ENCODE peak calls at places on chromosomes 5 and 9, in nine cellular contexts. One of them, this sample, is unnamed.

GRCh38 chr9:126366366-126367011 is 39.9 kb downstream of the MVB12B start:
- DNase-seq in right lobe of liver: no peak
- DNase-seq in A549: no peak
- DNase-seq in HepG2: no peak
- DNase-seq in uterus: no peak
- DNase-seq in esophagus squamous epithelium: no peak
- DNase-seq in Peyer's patch: no peak
- DNase-seq in lower leg skin: peak; percentile 70
- DNase-seq in body of pancreas: no peak
- DNase-seq in this sample: no peak

GRCh38 chr9:88991066-88992030 is at the start of gene S1PR3:
- DNase-seq in right lobe of liver: peak; percentile 69
- DNase-seq in A549: peak; percentile 53
- DNase-seq in HepG2: no peak
- DNase-seq in uterus: peak; percentile 70
- DNase-seq in esophagus squamous epithelium: no peak
- DNase-seq in Peyer's patch: no peak
- DNase-seq in lower leg skin: peak; percentile 90
- DNase-seq in body of pancreas: peak; percentile 62
- DNase-seq in this sample: peak; percentile 90

GRCh38 chr9:4318741-4319140 is 18.9 kb upstream of the GLIS3 start:
- DNase-seq in right lobe of liver: no peak
- DNase-seq in A549: no peak
- DNase-seq in HepG2: no peak
- DNase-seq in uterus: no peak
- DNase-seq in esophagus squamous epithelium: no peak
- DNase-seq in Peyer's patch: no peak
- DNase-seq in lower leg skin: no peak
- DNase-seq in body of pancreas: no peak
- DNase-seq in this sample: no peak

GRCh38 chr9:78292716-78293497 is 4.0 kb upstream of the PSAT1 start:
- DNase-seq in right lobe of liver: no peak
- DNase-seq in A549: no peak
- DNase-seq in HepG2: peak; percentile 62
- DNase-seq in uterus: no peak
- DNase-seq in esophagus squamous epithelium: no peak
- DNase-seq in Peyer's patch: no peak
- DNase-seq in lower leg skin: no peak
- DNase-seq in body of pancreas: no peak
- DNase-seq in this sample: no peak

GRCh38 chr9:15219511-15219910 is 87.5 kb downstream of the TTC39B start:
- DNase-seq in right lobe of liver: no peak
- DNase-seq in A549: no peak
- DNase-seq in HepG2: no peak
- DNase-seq in uterus: no peak
- DNase-seq in esophagus squamous epithelium: no peak
- DNase-seq in Peyer's patch: no peak
- DNase-seq in lower leg skin: no peak
- DNase-seq in body of pancreas: no peak
- DNase-seq in this sample: no peak

GRCh38 chr5:98741926-98742325 is 31.5 kb upstream of the RGMB start:
- DNase-seq in right lobe of liver: no peak
- DNase-seq in A549: no peak
- DNase-seq in HepG2: no peak
- DNase-seq in uterus: no peak
- DNase-seq in esophagus squamous epithelium: no peak
- DNase-seq in Peyer's patch: no peak
- DNase-seq in lower leg skin: no peak
- DNase-seq in body of pancreas: no peak
- DNase-seq in this sample: no peak

GRCh38 chr9:126756876-126757415 is 47.9 kb upstream of the ZBTB43 start:
- DNase-seq in right lobe of liver: no peak
- DNase-seq in A549: no peak
- DNase-seq in HepG2: no peak
- DNase-seq in uterus: no peak
- DNase-seq in esophagus squamous epithelium: no peak
- DNase-seq in Peyer's patch: no peak
- DNase-seq in lower leg skin: peak; percentile 76
- DNase-seq in body of pancreas: no peak
- DNase-seq in this sample: no peak

GRCh38 chr9:32351845-32352244 is 32.6 kb upstream of the ACO1 start:
- DNase-seq in right lobe of liver: no peak
- DNase-seq in A549: peak; percentile 24
- DNase-seq in HepG2: no peak
- DNase-seq in uterus: no peak
- DNase-seq in esophagus squamous epithelium: no peak
- DNase-seq in Peyer's patch: no peak
- DNase-seq in lower leg skin: no peak
- DNase-seq in body of pancreas: no peak
- DNase-seq in this sample: no peak

GRCh38 chr5:27328480-27328879 is 290.1 kb upstream of the CDH9 start:
- DNase-seq in right lobe of liver: no peak
- DNase-seq in A549: peak; percentile 33
- DNase-seq in HepG2: peak; percentile 2
- DNase-seq in uterus: no peak
- DNase-seq in esophagus squamous epithelium: no peak
- DNase-seq in Peyer's patch: no peak
- DNase-seq in lower leg skin: no peak
- DNase-seq in body of pancreas: no peak
- DNase-seq in this sample: no peak

GRCh38 chr5:120465281-120465961 is 1.3 kb downstream of the PRR16 start:
- DNase-seq in right lobe of liver: peak; percentile 35
- DNase-seq in A549: no peak
- DNase-seq in HepG2: no peak
- DNase-seq in uterus: peak; percentile 69
- DNase-seq in esophagus squamous epithelium: no peak
- DNase-seq in Peyer's patch: peak; percentile 45
- DNase-seq in lower leg skin: peak; percentile 90
- DNase-seq in body of pancreas: peak; percentile 15
- DNase-seq in this sample: no peak

GRCh38 chr5:50663636-50664035 is 2.8 kb upstream of the PARP8 start:
- DNase-seq in right lobe of liver: no peak
- DNase-seq in A549: no peak
- DNase-seq in HepG2: no peak
- DNase-seq in uterus: no peak
- DNase-seq in esophagus squamous epithelium: no peak
- DNase-seq in Peyer's patch: no peak
- DNase-seq in lower leg skin: peak; percentile 88
- DNase-seq in body of pancreas: peak; percentile 37
- DNase-seq in this sample: no peak

GRCh38 chr9:90815183-90815943 is 13.7 kb downstream of the SYK start:
- DNase-seq in right lobe of liver: peak; percentile 58
- DNase-seq in A549: no peak
- DNase-seq in HepG2: no peak
- DNase-seq in uterus: no peak
- DNase-seq in esophagus squamous epithelium: no peak
- DNase-seq in Peyer's patch: no peak
- DNase-seq in lower leg skin: no peak
- DNase-seq in body of pancreas: peak; percentile 27
- DNase-seq in this sample: no peak

GRCh38 chr9:108786756-108787663 is 68.8 kb downstream of the ACTL7B start:
- DNase-seq in right lobe of liver: no peak
- DNase-seq in A549: peak; percentile 25
- DNase-seq in HepG2: no peak
- DNase-seq in uterus: no peak
- DNase-seq in esophagus squamous epithelium: no peak
- DNase-seq in Peyer's patch: no peak
- DNase-seq in lower leg skin: no peak
- DNase-seq in body of pancreas: peak; percentile 34
- DNase-seq in this sample: no peak

GRCh38 chr9:75039804-75040203 is 11.7 kb upstream of the CARNMT1 start:
- DNase-seq in right lobe of liver: no peak
- DNase-seq in A549: no peak
- DNase-seq in HepG2: no peak
- DNase-seq in uterus: no peak
- DNase-seq in esophagus squamous epithelium: no peak
- DNase-seq in Peyer's patch: no peak
- DNase-seq in lower leg skin: no peak
- DNase-seq in body of pancreas: no peak
- DNase-seq in this sample: no peak

GRCh38 chr5:157665467-157666085 is 5.8 kb upstream of the C5orf52 start:
- DNase-seq in right lobe of liver: no peak
- DNase-seq in A549: peak; percentile 62
- DNase-seq in HepG2: peak; percentile 12
- DNase-seq in uterus: no peak
- DNase-seq in esophagus squamous epithelium: no peak
- DNase-seq in Peyer's patch: no peak
- DNase-seq in lower leg skin: no peak
- DNase-seq in body of pancreas: peak; percentile 30
- DNase-seq in this sample: no peak

GRCh38 chr5:91641730-91642350 is 258.7 kb upstream of the ARRDC3 start:
- DNase-seq in right lobe of liver: no peak
- DNase-seq in A549: peak; percentile 42
- DNase-seq in HepG2: peak; percentile 31
- DNase-seq in uterus: no peak
- DNase-seq in esophagus squamous epithelium: no peak
- DNase-seq in Peyer's patch: no peak
- DNase-seq in lower leg skin: no peak
- DNase-seq in body of pancreas: no peak
- DNase-seq in this sample: no peak
- TF ChIP-seq CTCF in right lobe of liver: peak; percentile 64
- TF ChIP-seq CTCF in A549: peak; percentile 78
- TF ChIP-seq CTCF in HepG2: peak; percentile 42
- TF ChIP-seq CTCF in uterus: peak; percentile 8
- TF ChIP-seq CTCF in esophagus squamous epithelium: no peak
- TF ChIP-seq CTCF in Peyer's patch: peak; percentile 33
- TF ChIP-seq CTCF in lower leg skin: no peak
- TF ChIP-seq CTCF in body of pancreas: peak; percentile 49
- TF ChIP-seq CTCF in this sample: peak; percentile 16

DNA sequence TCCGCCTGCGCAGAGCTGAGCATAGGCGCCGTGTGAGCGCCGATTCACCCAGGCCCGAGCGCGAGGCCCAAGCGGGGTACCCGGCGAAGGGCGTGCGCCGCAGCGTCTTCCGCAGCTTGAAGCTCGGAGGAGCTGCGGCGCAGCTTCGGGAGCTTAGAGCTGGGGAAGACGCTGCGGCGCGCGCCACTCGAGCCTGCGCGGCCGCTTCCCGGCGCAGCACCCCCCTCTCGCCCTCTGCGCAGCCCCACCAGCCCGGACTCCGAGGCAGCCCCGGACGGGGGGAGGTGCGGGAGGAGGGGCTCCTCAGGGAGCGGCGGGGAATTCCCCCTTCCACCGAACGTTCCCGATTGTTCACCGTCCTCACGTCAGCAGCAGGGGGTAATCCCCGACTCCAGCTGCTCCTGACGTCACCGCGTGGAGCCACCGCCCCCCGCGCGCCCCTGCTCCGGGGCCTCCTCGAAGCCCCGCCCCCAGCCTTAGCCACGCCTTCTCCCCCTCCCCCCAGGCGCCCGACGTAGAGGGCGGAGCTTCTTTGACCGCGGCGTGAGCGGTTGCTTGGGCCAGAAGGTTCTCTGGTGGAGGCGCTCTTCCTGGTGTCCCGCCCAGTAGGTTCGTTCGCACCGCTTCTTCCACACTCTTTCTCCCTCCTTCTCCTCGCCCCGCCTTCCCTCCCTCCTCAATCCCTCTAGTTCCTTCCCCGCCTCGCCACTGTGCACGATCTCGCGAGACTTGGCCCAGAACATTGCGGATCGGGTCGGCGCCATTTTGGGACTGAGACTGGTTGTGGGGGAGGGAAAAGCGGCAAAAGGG is at the start of gene GPBP1:
- DNase-seq in right lobe of liver: peak; percentile 99
- DNase-seq in A549: peak; percentile 99
- DNase-seq in HepG2: peak; percentile 96
- DNase-seq in uterus: peak; percentile 100
- DNase-seq in esophagus squamous epithelium: peak; percentile 90
- DNase-seq in Peyer's patch: peak; percentile 99
- DNase-seq in lower leg skin: peak; percentile 100
- DNase-seq in body of pancreas: peak; percentile 99
- DNase-seq in this sample: peak; percentile 100
- TF ChIP-seq POLR2A in right lobe of liver: peak; percentile 71
- TF ChIP-seq POLR2A in A549: peak; percentile 35
- TF ChIP-seq POLR2A in HepG2: peak; percentile 79
- TF ChIP-seq POLR2A in uterus: peak; percentile 92
- TF ChIP-seq POLR2A in esophagus squamous epithelium: peak; percentile 85
- TF ChIP-seq POLR2A in Peyer's patch: peak; percentile 74
- TF ChIP-seq POLR2A in lower leg skin: no peak
- TF ChIP-seq POLR2A in body of pancreas: peak; percentile 73
- TF ChIP-seq POLR2A in this sample: peak; percentile 90

GRCh38 chr5:94503677-94504076 is 114.7 kb downstream of the KIAA0825 start:
- DNase-seq in right lobe of liver: no peak
- DNase-seq in A549: no peak
- DNase-seq in HepG2: no peak
- DNase-seq in uterus: no peak
- DNase-seq in esophagus squamous epithelium: no peak
- DNase-seq in Peyer's patch: no peak
- DNase-seq in lower leg skin: no peak
- DNase-seq in body of pancreas: no peak
- DNase-seq in this sample: no peak
- H3K4me3 ChIP-seq in right lobe of liver: no peak overlapping the region
- H3K4me3 ChIP-seq in A549: no peak overlapping the region
- H3K4me3 ChIP-seq in HepG2: no peak overlapping the region
- H3K4me3 ChIP-seq in uterus: no peak overlapping the region
- H3K4me3 ChIP-seq in esophagus squamous epithelium: no peak overlapping the region
- H3K4me3 ChIP-seq in Peyer's patch: no peak overlapping the region
- H3K4me3 ChIP-seq in lower leg skin: no peak overlapping the region
- H3K4me3 ChIP-seq in body of pancreas: no peak overlapping the region
- H3K4me3 ChIP-seq in this sample: no peak overlapping the region

DNA sequence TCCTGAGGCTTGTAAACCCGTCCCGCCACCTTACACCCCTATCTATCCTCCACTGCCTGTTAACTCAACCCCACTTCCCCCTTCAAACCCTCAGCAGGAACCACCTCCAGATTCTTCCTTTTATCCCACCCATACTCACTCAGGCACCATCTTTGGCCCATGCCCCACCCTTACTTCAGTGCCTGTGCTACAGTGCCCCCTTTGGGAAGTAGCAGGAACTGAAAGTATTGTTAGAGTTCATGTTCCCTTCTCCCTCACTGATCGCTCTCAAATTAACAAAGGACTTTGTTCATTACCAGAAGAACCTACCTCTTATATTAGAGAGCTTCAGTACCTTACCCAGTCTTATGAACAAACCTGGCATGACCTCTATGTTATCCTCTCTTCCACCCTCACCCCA is 92.2 kb upstream of the MOCS2 start:
- DNase-seq in right lobe of liver: no peak
- DNase-seq in A549: peak; percentile 7
- DNase-seq in HepG2: peak; percentile 4
- DNase-seq in uterus: no peak
- DNase-seq in esophagus squamous epithelium: no peak
- DNase-seq in Peyer's patch: no peak
- DNase-seq in lower leg skin: no peak
- DNase-seq in body of pancreas: no peak
- DNase-seq in this sample: no peak
- TF ChIP-seq CTCF in right lobe of liver: no peak
- TF ChIP-seq CTCF in A549: no peak
- TF ChIP-seq CTCF in HepG2: peak; percentile 47
- TF ChIP-seq CTCF in uterus: no peak
- TF ChIP-seq CTCF in esophagus squamous epithelium: no peak
- TF ChIP-seq CTCF in Peyer's patch: no peak
- TF ChIP-seq CTCF in lower leg skin: no peak
- TF ChIP-seq CTCF in body of pancreas: no peak
- TF ChIP-seq CTCF in this sample: no peak

GRCh38 chr9:35114921-35115341 is 731 bp downstream of the ATOSB start:
- DNase-seq in right lobe of liver: peak; percentile 80
- DNase-seq in A549: peak; percentile 38
- DNase-seq in HepG2: no peak
- DNase-seq in uterus: peak; percentile 61
- DNase-seq in esophagus squamous epithelium: no peak
- DNase-seq in Peyer's patch: peak; percentile 78
- DNase-seq in lower leg skin: peak; percentile 94
- DNase-seq in body of pancreas: peak; percentile 72
- DNase-seq in this sample: no peak
- TF ChIP-seq POLR2A in right lobe of liver: no peak
- TF ChIP-seq POLR2A in A549: no peak
- TF ChIP-seq POLR2A in HepG2: no peak
- TF ChIP-seq POLR2A in uterus: no peak
- TF ChIP-seq POLR2A in esophagus squamous epithelium: peak; percentile 40
- TF ChIP-seq POLR2A in Peyer's patch: peak; percentile 55
- TF ChIP-seq POLR2A in lower leg skin: no peak
- TF ChIP-seq POLR2A in body of pancreas: no peak
- TF ChIP-seq POLR2A in this sample: no peak

This sample was measured in vagina.